ENCODE peak calls at places on chromosome 5, in four cellular contexts. N, K, U and D are unnamed samples.

GRCh38 chr5:164433471-164433870 is 928.1 kb downstream of the MAT2B start:
- DNase-seq in K (no peak), N (no peak), U (no peak), D (no peak)

GRCh38 chr5:127944125-127944524 is 139.4 kb upstream of the SLC12A2 start:
- DNase-seq in N (no peak), U (no peak), K (no peak), D (no peak)

GRCh38 chr5:36624277-36624676 is 17.9 kb downstream of the SLC1A3 start:
- DNase-seq in K (no peak), U (no peak), N (no peak), D (no peak)

GRCh38 chr5:146203011-146203871 is at the start of gene RBM27:
- DNase-seq in N (peak), U (peak), K (peak), D (peak)

GRCh38 chr5:2188661-2189060 is 305.9 kb upstream of the IRX4 start:
- DNase-seq in N (no peak), U (no peak), K (no peak), D (no peak)

GRCh38 chr5:75020016-75020656 is 32.2 kb downstream of the GCNT4 start:
- DNase-seq in U (no peak), K (no peak), N (no peak), D (no peak)

GRCh38 chr5:16995372-16995771 is 59.3 kb upstream of the MYO10 start:
- DNase-seq in K (no peak), N (no peak), U (no peak), D (no peak)

GRCh38 chr5:15600035-15600434 is 100.1 kb downstream of the FBXL7 start:
- DNase-seq in N (no peak), U (no peak), K (no peak), D (no peak)

GRCh38 chr5:139678283-139678613 is 30.1 kb downstream of the CXXC5 start:
- DNase-seq in U (no peak), K (no peak), N (no peak), D (no peak)

GRCh38 chr5:129951039-129951438 is 46.8 kb downstream of the CHSY3 start:
- DNase-seq in K (no peak), N (no peak), U (no peak), D (no peak)

GRCh38 chr5:175012267-175012666 is 287.9 kb downstream of the MSX2 start:
- DNase-seq in N (no peak), K (no peak), U (no peak), D (no peak)